ENCODE peak calls at places on chromosome 18, in seven cellular contexts. Z is mesothelial cell of epicardium, Q is glutamatergic neuron, D is A549, V is GM23338, R is transverse colon, G is AG09319. U is an unnamed sample.
A peak's percentile ranks its signal among the peaks of the same experiment; 100 is the strongest.

GRCh38 chr18:21458322-21458721 is 142.2 kb downstream of the ESCO1 start:
- DNase-seq in Z (no peak), Q (no peak), D (no peak), V (no peak), R (no peak), G (no peak), U (no peak)

GRCh38 chr18:634551-635045 is 22.9 kb upstream of the TYMS start:
- DNase-seq in Z (no peak), Q (no peak), D (no peak), V (peak; percentile 61), R (no peak), G (no peak), U (no peak)

GRCh38 chr18:41745166-41746049 is 209.6 kb upstream of the PIK3C3 start:
- DNase-seq in Z (peak; percentile 71), Q (peak; percentile 78), D (peak; percentile 4), V (peak; percentile 82), R (peak; percentile 23), G (no peak), U (peak; percentile 72)

GRCh38 chr18:65567372-65567771 is 183.4 kb upstream of the CDH7 start:
- DNase-seq in Z (no peak), Q (no peak), D (no peak), V (peak; percentile 46), R (no peak), G (no peak), U (no peak)

GRCh38 chr18:36700955-36701354 is 127.8 kb downstream of the TPGS2 start:
- DNase-seq in Z (no peak), Q (no peak), D (no peak), V (no peak), R (no peak), G (no peak), U (no peak)

GRCh38 chr18:55124078-55124477 is 164.8 kb upstream of the CCDC68 start:
- DNase-seq in Z (no peak), Q (no peak), D (no peak), V (no peak), R (no peak), G (no peak), U (no peak)

GRCh38 chr18:13112982-13113381 is 105.6 kb upstream of the LDLRAD4 start:
- DNase-seq in Z (no peak), Q (peak; percentile 90), D (no peak), V (peak; percentile 85), R (peak; percentile 47), G (no peak), U (peak; percentile 68)

GRCh38 chr18:48295586-48296311 is 113.4 kb downstream of the ZBTB7C start:
- DNase-seq in Z (peak; percentile 36), Q (peak; percentile 58), D (no peak), V (peak; percentile 76), R (no peak), G (no peak), U (peak; percentile 27)

GRCh38 chr18:5653802-5654201 is 110.0 kb upstream of the EPB41L3 start:
- DNase-seq in Z (no peak), Q (no peak), D (no peak), V (no peak), R (no peak), G (no peak), U (no peak)

GRCh38 chr18:59011786-59012185 is 127.9 kb upstream of the SEC11C start:
- DNase-seq in Z (peak; percentile 26), Q (no peak), D (no peak), V (no peak), R (no peak), G (no peak), U (no peak)

GRCh38 chr18:59697236-59697932 is at the start of gene CCBE1:
- DNase-seq in Z (peak; percentile 93), Q (peak; percentile 92), D (peak; percentile 42), V (peak; percentile 86), R (peak; percentile 72), G (no peak), U (peak; percentile 93)

GRCh38 chr18:4455113-4455811 is at the start of gene DLGAP1:
- DNase-seq in Z (peak; percentile 74), Q (peak; percentile 81), D (no peak), V (peak; percentile 87), R (peak; percentile 56), G (no peak), U (peak; percentile 84)

GRCh38 chr18:9706081-9706935 is 1.8 kb upstream of the RAB31 start:
- DNase-seq in Z (no peak), Q (no peak), D (no peak), V (no peak), R (no peak), G (no peak), U (no peak)

GRCh38 chr18:62957885-62958472 is 242.6 kb downstream of the PHLPP1 start:
- DNase-seq in Z (no peak), Q (peak; percentile 51), D (no peak), V (peak; percentile 79), R (peak; percentile 44), G (no peak), U (peak; percentile 42)

GRCh38 chr18:26516964-26517363 is 31.4 kb downstream of the KCTD1 start:
- DNase-seq in Z (no peak), Q (no peak), D (no peak), V (no peak), R (no peak), G (no peak), U (no peak)

GRCh38 chr18:48488388-48488850 is 50.4 kb upstream of the CTIF start:
- DNase-seq in Z (peak; percentile 77), Q (no peak), D (peak; percentile 50), V (peak; percentile 9), R (peak; percentile 70), G (peak; percentile 54), U (no peak)

GRCh38 chr18:75544051-75544481 is 116.6 kb upstream of the SMIM21 start:
- DNase-seq in Z (no peak), Q (no peak), D (no peak), V (no peak), R (no peak), G (peak; percentile 0), U (no peak)

GRCh38 chr18:36309436-36310391 is 12.2 kb downstream of the FHOD3 start:
- DNase-seq in Z (peak; percentile 53), Q (no peak), D (peak; percentile 42), V (no peak), R (no peak), G (peak; percentile 98), U (no peak)

DNA sequence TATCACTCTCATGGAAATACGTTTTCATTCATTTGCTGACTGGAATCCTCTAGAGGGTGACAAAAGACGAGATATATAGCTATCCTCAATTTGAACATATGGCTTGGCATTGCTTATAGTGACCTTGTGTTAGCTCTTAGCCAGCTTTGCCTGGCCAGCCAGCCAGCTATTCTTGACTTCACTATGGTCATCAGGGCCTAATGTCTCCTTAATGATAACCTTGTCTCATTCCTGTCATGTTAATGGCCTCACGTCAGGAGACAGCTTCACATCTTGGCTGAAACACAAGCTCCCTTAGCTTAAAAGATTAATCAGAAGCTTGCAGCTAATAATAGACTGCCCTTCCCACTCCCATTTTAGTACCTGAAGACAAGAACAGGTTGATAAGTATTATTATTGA is 1517.5 kb upstream of the PIK3C3 start:
- DNase-seq in Z (no peak), Q (no peak), D (no peak), V (no peak), R (no peak), G (no peak), U (no peak)
- TF ChIP-seq CTCF in Z (no peak), Q (no peak), D (no peak), V (peak; percentile 20), R (no peak), G (no peak), U (no peak)

DNA sequence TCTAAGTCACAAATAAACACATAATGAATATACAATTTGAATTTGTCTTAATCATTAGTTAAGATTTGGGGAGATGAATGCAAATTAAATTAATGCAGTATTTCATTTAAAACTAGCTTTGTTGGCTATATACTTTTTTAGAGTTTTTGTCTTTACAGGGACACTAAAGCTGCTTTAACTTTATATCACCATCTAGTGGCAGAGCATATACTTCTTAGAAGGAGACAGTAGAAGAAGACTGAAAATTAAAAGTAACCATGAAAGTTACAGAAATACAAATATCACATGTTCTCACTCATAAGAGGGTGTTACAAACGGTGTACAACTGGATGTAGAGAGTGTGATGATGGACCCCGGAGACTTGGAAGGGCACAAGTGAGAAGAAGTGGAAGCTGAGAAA is 268.3 kb upstream of the NETO1 start:
- DNase-seq in Z (no peak), Q (no peak), D (peak; percentile 2), V (peak; percentile 60), R (no peak), G (no peak), U (no peak)
- TF ChIP-seq CTCF in Z (no peak), Q (no peak), D (peak; percentile 33), V (peak; percentile 78), R (no peak), G (peak; percentile 47), U (peak; percentile 33)

GRCh38 chr18:77068890-77069312 is 63.7 kb downstream of the MBP start:
- DNase-seq in Z (no peak), Q (peak; percentile 76), D (no peak), V (no peak), R (no peak), G (no peak), U (no peak)
- TF ChIP-seq CTCF in Z (no peak), Q (no peak), D (no peak), V (no peak), R (no peak), G (peak; percentile 9), U (no peak)

GRCh38 chr18:32380559-32380958 is 90.1 kb downstream of the GAREM1 start:
- DNase-seq in Z (no peak), Q (no peak), D (no peak), V (peak; percentile 40), R (no peak), G (no peak), U (no peak)
- TF ChIP-seq CTCF in Z (no peak), Q (no peak), D (no peak), V (peak; percentile 39), R (no peak), G (no peak), U (no peak)

GRCh38 chr18:31819925-31820229 is 59.2 kb upstream of the SLC25A52 start:
- DNase-seq in Z (no peak), Q (no peak), D (no peak), V (no peak), R (no peak), G (no peak), U (no peak)
- TF ChIP-seq CTCF in Z (peak; percentile 30), Q (peak; percentile 50), D (no peak), V (no peak), R (no peak), G (no peak), U (no peak)

GRCh38 chr18:50661013-50661412 is 101.1 kb downstream of the MAPK4 start:
- DNase-seq in Z (no peak), Q (no peak), D (no peak), V (no peak), R (no peak), G (no peak), U (no peak)

GRCh38 chr18:50658601-50659000 is 98.7 kb downstream of the MAPK4 start:
- DNase-seq in Z (no peak), Q (no peak), D (no peak), V (no peak), R (no peak), G (no peak), U (no peak)

GRCh38 chr18:50662177-50662576 is 102.3 kb downstream of the MAPK4 start:
- DNase-seq in Z (no peak), Q (no peak), D (no peak), V (peak; percentile 73), R (no peak), G (no peak), U (no peak)

GRCh38 chr18:50656841-50657470 is 97.1 kb downstream of the MAPK4 start:
- DNase-seq in Z (no peak), Q (no peak), D (no peak), V (no peak), R (no peak), G (no peak), U (no peak)

GRCh38 chr18:50659091-50660003 is 99.5 kb downstream of the MAPK4 start:
- DNase-seq in Z (no peak), Q (no peak), D (peak; percentile 16), V (no peak), R (no peak), G (no peak), U (no peak)
- TF ChIP-seq CTCF in Z (no peak), Q (no peak), D (no peak), V (no peak), R (no peak), G (no peak), U (no peak)